ENCODE peak calls at places on chromosomes 2 and 18, in nine cellular contexts. One of them, this sample, is unnamed.

GRCh38 chr2:61910603-61911002 is 5.1 kb downstream of the COMMD1 start:
- DNase-seq in IMR-90: no peak
- DNase-seq in fibroblast of mammary gland: peak; percentile 17
- DNase-seq in glomerular endothelial cell: no peak
- DNase-seq in right atrium auricular region: no peak
- DNase-seq in T-helper 17 cell: no peak
- DNase-seq in activated T-cell treated with anti-CD3 and anti-CD28 coated beads, Interleukin-2, amount 50 U/mL, for 72 hours: no peak
- DNase-seq in tibial nerve: no peak
- DNase-seq in T-helper 1 cell: no peak
- DNase-seq in this sample: no peak

GRCh38 chr2:86337235-86338099 is at the start of gene REEP1:
- DNase-seq in T-helper 17 cell: no peak
- DNase-seq in right atrium auricular region: no peak
- DNase-seq in fibroblast of mammary gland: no peak
- DNase-seq in tibial nerve: no peak
- DNase-seq in T-helper 1 cell: no peak
- DNase-seq in activated T-cell treated with anti-CD3 and anti-CD28 coated beads, Interleukin-2, amount 50 U/mL, for 72 hours: peak; percentile 31
- DNase-seq in IMR-90: no peak
- DNase-seq in glomerular endothelial cell: no peak
- DNase-seq in this sample: no peak

GRCh38 chr18:22314406-22314805 is 103.3 kb downstream of the CTAGE1 start:
- DNase-seq in activated T-cell treated with anti-CD3 and anti-CD28 coated beads, Interleukin-2, amount 50 U/mL, for 72 hours: no peak
- DNase-seq in right atrium auricular region: peak; percentile 81
- DNase-seq in fibroblast of mammary gland: peak; percentile 94
- DNase-seq in tibial nerve: no peak
- DNase-seq in IMR-90: peak; percentile 97
- DNase-seq in T-helper 1 cell: no peak
- DNase-seq in T-helper 17 cell: no peak
- DNase-seq in glomerular endothelial cell: no peak
- DNase-seq in this sample: peak; percentile 97

GRCh38 chr2:202450785-202451184 is 74.7 kb downstream of the BMPR2 start:
- DNase-seq in fibroblast of mammary gland: no peak
- DNase-seq in IMR-90: peak; percentile 59
- DNase-seq in T-helper 1 cell: no peak
- DNase-seq in T-helper 17 cell: no peak
- DNase-seq in activated T-cell treated with anti-CD3 and anti-CD28 coated beads, Interleukin-2, amount 50 U/mL, for 72 hours: no peak
- DNase-seq in right atrium auricular region: no peak
- DNase-seq in tibial nerve: no peak
- DNase-seq in glomerular endothelial cell: no peak
- DNase-seq in this sample: no peak

GRCh38 chr2:29006092-29006985 is 25.2 kb downstream of the TOGARAM2 start:
- DNase-seq in glomerular endothelial cell: no peak
- DNase-seq in IMR-90: no peak
- DNase-seq in T-helper 17 cell: no peak
- DNase-seq in fibroblast of mammary gland: no peak
- DNase-seq in right atrium auricular region: no peak
- DNase-seq in T-helper 1 cell: no peak
- DNase-seq in activated T-cell treated with anti-CD3 and anti-CD28 coated beads, Interleukin-2, amount 50 U/mL, for 72 hours: no peak
- DNase-seq in tibial nerve: no peak
- DNase-seq in this sample: no peak

GRCh38 chr2:196046123-196046917 is 22.3 kb downstream of the DNAH7 start:
- DNase-seq in T-helper 1 cell: no peak
- DNase-seq in right atrium auricular region: no peak
- DNase-seq in glomerular endothelial cell: no peak
- DNase-seq in IMR-90: peak; percentile 67
- DNase-seq in tibial nerve: no peak
- DNase-seq in T-helper 17 cell: no peak
- DNase-seq in fibroblast of mammary gland: no peak
- DNase-seq in activated T-cell treated with anti-CD3 and anti-CD28 coated beads, Interleukin-2, amount 50 U/mL, for 72 hours: no peak
- DNase-seq in this sample: peak; percentile 11

GRCh38 chr18:77025831-77026363 is 106.7 kb downstream of the MBP start:
- DNase-seq in fibroblast of mammary gland: no peak
- DNase-seq in right atrium auricular region: no peak
- DNase-seq in IMR-90: no peak
- DNase-seq in glomerular endothelial cell: no peak
- DNase-seq in T-helper 1 cell: no peak
- DNase-seq in tibial nerve: no peak
- DNase-seq in activated T-cell treated with anti-CD3 and anti-CD28 coated beads, Interleukin-2, amount 50 U/mL, for 72 hours: no peak
- DNase-seq in T-helper 17 cell: no peak
- DNase-seq in this sample: no peak

GRCh38 chr2:123839326-123839725 is 185.8 kb upstream of the CNTNAP5 start:
- DNase-seq in T-helper 17 cell: no peak
- DNase-seq in tibial nerve: no peak
- DNase-seq in IMR-90: no peak
- DNase-seq in right atrium auricular region: no peak
- DNase-seq in fibroblast of mammary gland: no peak
- DNase-seq in glomerular endothelial cell: no peak
- DNase-seq in activated T-cell treated with anti-CD3 and anti-CD28 coated beads, Interleukin-2, amount 50 U/mL, for 72 hours: no peak
- DNase-seq in T-helper 1 cell: no peak
- DNase-seq in this sample: no peak

GRCh38 chr18:11665587-11665986 is 23.5 kb upstream of the GNAL start:
- DNase-seq in IMR-90: no peak
- DNase-seq in tibial nerve: no peak
- DNase-seq in right atrium auricular region: no peak
- DNase-seq in activated T-cell treated with anti-CD3 and anti-CD28 coated beads, Interleukin-2, amount 50 U/mL, for 72 hours: no peak
- DNase-seq in T-helper 1 cell: no peak
- DNase-seq in fibroblast of mammary gland: no peak
- DNase-seq in T-helper 17 cell: no peak
- DNase-seq in glomerular endothelial cell: no peak
- DNase-seq in this sample: no peak

GRCh38 chr2:96512341-96512740 is 7.2 kb upstream of the NEURL3 start:
- DNase-seq in IMR-90: no peak
- DNase-seq in tibial nerve: no peak
- DNase-seq in right atrium auricular region: no peak
- DNase-seq in T-helper 1 cell: no peak
- DNase-seq in fibroblast of mammary gland: no peak
- DNase-seq in glomerular endothelial cell: no peak
- DNase-seq in T-helper 17 cell: no peak
- DNase-seq in activated T-cell treated with anti-CD3 and anti-CD28 coated beads, Interleukin-2, amount 50 U/mL, for 72 hours: no peak
- DNase-seq in this sample: no peak

GRCh38 chr2:231360401-231360800 is 35.1 kb upstream of the B3GNT7 start:
- DNase-seq in activated T-cell treated with anti-CD3 and anti-CD28 coated beads, Interleukin-2, amount 50 U/mL, for 72 hours: no peak
- DNase-seq in T-helper 1 cell: no peak
- DNase-seq in T-helper 17 cell: no peak
- DNase-seq in right atrium auricular region: no peak
- DNase-seq in glomerular endothelial cell: no peak
- DNase-seq in tibial nerve: no peak
- DNase-seq in fibroblast of mammary gland: no peak
- DNase-seq in IMR-90: no peak
- DNase-seq in this sample: no peak

GRCh38 chr2:175964195-175964594 is 37.9 kb downstream of the LNPK start:
- DNase-seq in T-helper 17 cell: no peak
- DNase-seq in IMR-90: no peak
- DNase-seq in fibroblast of mammary gland: no peak
- DNase-seq in tibial nerve: no peak
- DNase-seq in T-helper 1 cell: no peak
- DNase-seq in right atrium auricular region: no peak
- DNase-seq in activated T-cell treated with anti-CD3 and anti-CD28 coated beads, Interleukin-2, amount 50 U/mL, for 72 hours: no peak
- DNase-seq in glomerular endothelial cell: no peak
- DNase-seq in this sample: no peak

GRCh38 chr2:172829229-172829628 is 93.6 kb downstream of the RAPGEF4 start:
- DNase-seq in T-helper 1 cell: no peak
- DNase-seq in tibial nerve: no peak
- DNase-seq in IMR-90: peak; percentile 93
- DNase-seq in T-helper 17 cell: no peak
- DNase-seq in right atrium auricular region: no peak
- DNase-seq in activated T-cell treated with anti-CD3 and anti-CD28 coated beads, Interleukin-2, amount 50 U/mL, for 72 hours: no peak
- DNase-seq in fibroblast of mammary gland: peak; percentile 35
- DNase-seq in glomerular endothelial cell: no peak
- DNase-seq in this sample: peak; percentile 95

GRCh38 chr2:102366406-102367112 is 11.0 kb downstream of the IL18R1 start:
- DNase-seq in right atrium auricular region: no peak
- DNase-seq in tibial nerve: no peak
- DNase-seq in T-helper 17 cell: no peak
- DNase-seq in T-helper 1 cell: no peak
- DNase-seq in fibroblast of mammary gland: no peak
- DNase-seq in activated T-cell treated with anti-CD3 and anti-CD28 coated beads, Interleukin-2, amount 50 U/mL, for 72 hours: peak; percentile 42
- DNase-seq in glomerular endothelial cell: no peak
- DNase-seq in IMR-90: no peak
- DNase-seq in this sample: no peak

GRCh38 chr2:55051026-55051866 is 995 bp upstream of the RTN4 start:
- DNase-seq in activated T-cell treated with anti-CD3 and anti-CD28 coated beads, Interleukin-2, amount 50 U/mL, for 72 hours: peak; percentile 32
- DNase-seq in T-helper 1 cell: peak; percentile 17
- DNase-seq in fibroblast of mammary gland: peak; percentile 100
- DNase-seq in glomerular endothelial cell: peak; percentile 98
- DNase-seq in IMR-90: peak; percentile 100
- DNase-seq in T-helper 17 cell: no peak
- DNase-seq in tibial nerve: peak; percentile 42
- DNase-seq in right atrium auricular region: peak; percentile 89
- DNase-seq in this sample: peak; percentile 98

GRCh38 chr18:69963196-69963595 is 15.5 kb upstream of the CD226 start:
- DNase-seq in activated T-cell treated with anti-CD3 and anti-CD28 coated beads, Interleukin-2, amount 50 U/mL, for 72 hours: no peak
- DNase-seq in T-helper 17 cell: no peak
- DNase-seq in IMR-90: no peak
- DNase-seq in tibial nerve: no peak
- DNase-seq in glomerular endothelial cell: no peak
- DNase-seq in right atrium auricular region: no peak
- DNase-seq in fibroblast of mammary gland: no peak
- DNase-seq in T-helper 1 cell: no peak
- DNase-seq in this sample: no peak

GRCh38 chr2:61220768-61221167 is 58.8 kb downstream of the C2orf74 start:
- DNase-seq in right atrium auricular region: no peak
- DNase-seq in T-helper 17 cell: no peak
- DNase-seq in tibial nerve: no peak
- DNase-seq in IMR-90: peak; percentile 50
- DNase-seq in T-helper 1 cell: no peak
- DNase-seq in glomerular endothelial cell: no peak
- DNase-seq in activated T-cell treated with anti-CD3 and anti-CD28 coated beads, Interleukin-2, amount 50 U/mL, for 72 hours: no peak
- DNase-seq in fibroblast of mammary gland: peak; percentile 14
- DNase-seq in this sample: peak; percentile 75

GRCh38 chr2:240949791-240950705 is 43.9 kb downstream of the CROCC2 start:
- DNase-seq in glomerular endothelial cell: no peak
- DNase-seq in activated T-cell treated with anti-CD3 and anti-CD28 coated beads, Interleukin-2, amount 50 U/mL, for 72 hours: no peak
- DNase-seq in IMR-90: no peak
- DNase-seq in T-helper 17 cell: peak; percentile 4
- DNase-seq in T-helper 1 cell: no peak
- DNase-seq in fibroblast of mammary gland: no peak
- DNase-seq in right atrium auricular region: no peak
- DNase-seq in tibial nerve: peak; percentile 9
- DNase-seq in this sample: no peak

GRCh38 chr2:226981731-226982373 is 146.0 kb downstream of the RHBDD1 start:
- DNase-seq in right atrium auricular region: no peak
- DNase-seq in activated T-cell treated with anti-CD3 and anti-CD28 coated beads, Interleukin-2, amount 50 U/mL, for 72 hours: no peak
- DNase-seq in IMR-90: no peak
- DNase-seq in T-helper 17 cell: no peak
- DNase-seq in tibial nerve: no peak
- DNase-seq in fibroblast of mammary gland: no peak
- DNase-seq in T-helper 1 cell: no peak
- DNase-seq in glomerular endothelial cell: no peak
- DNase-seq in this sample: no peak

GRCh38 chr2:128425216-128425615 is 106.5 kb upstream of the HS6ST1 start:
- DNase-seq in IMR-90: no peak
- DNase-seq in tibial nerve: no peak
- DNase-seq in activated T-cell treated with anti-CD3 and anti-CD28 coated beads, Interleukin-2, amount 50 U/mL, for 72 hours: no peak
- DNase-seq in T-helper 17 cell: no peak
- DNase-seq in T-helper 1 cell: no peak
- DNase-seq in right atrium auricular region: no peak
- DNase-seq in glomerular endothelial cell: no peak
- DNase-seq in fibroblast of mammary gland: no peak
- DNase-seq in this sample: no peak

GRCh38 chr2:227482638-227483340 is 10.8 kb downstream of the AGFG1 start:
- DNase-seq in fibroblast of mammary gland: peak; percentile 67
- DNase-seq in activated T-cell treated with anti-CD3 and anti-CD28 coated beads, Interleukin-2, amount 50 U/mL, for 72 hours: no peak
- DNase-seq in right atrium auricular region: no peak
- DNase-seq in tibial nerve: no peak
- DNase-seq in T-helper 17 cell: no peak
- DNase-seq in glomerular endothelial cell: no peak
- DNase-seq in IMR-90: no peak
- DNase-seq in T-helper 1 cell: no peak
- DNase-seq in this sample: no peak

This sample was measured in brain microvascular endothelial cell.